ENCODE peak calls at places on chromosomes 13 and 19, in seven cellular contexts. One of them, this sample, is unnamed.

GRCh38 chr13:29508874-29509249 is 86.6 kb downstream of the SLC7A1 start:
- DNase-seq in T-helper 1 cell: no peak
- DNase-seq in aorta: no peak
- DNase-seq in iris pigment epithelial cell: no peak
- DNase-seq in NCI-H1105: no peak
- DNase-seq in activated naive CD4-positive, alpha-beta T cell: no peak
- DNase-seq in astrocyte of the spinal cord: no peak
- DNase-seq in this sample: no peak

GRCh38 chr19:35847911-35848310 is 4.4 kb downstream of the NPHS1 start:
- DNase-seq in T-helper 1 cell: no peak
- DNase-seq in aorta: no peak
- DNase-seq in iris pigment epithelial cell: no peak
- DNase-seq in NCI-H1105: no peak
- DNase-seq in activated naive CD4-positive, alpha-beta T cell: no peak
- DNase-seq in astrocyte of the spinal cord: no peak
- DNase-seq in this sample: no peak

GRCh38 chr19:1057185-1057857 is 9.6 kb upstream of the ARHGAP45 start:
- DNase-seq in T-helper 1 cell: no peak
- DNase-seq in aorta: no peak
- DNase-seq in iris pigment epithelial cell: peak
- DNase-seq in NCI-H1105: no peak
- DNase-seq in activated naive CD4-positive, alpha-beta T cell: no peak
- DNase-seq in astrocyte of the spinal cord: peak
- DNase-seq in this sample: peak

GRCh38 chr19:11264452-11265176 is 2.3 kb upstream of the DOCK6 start:
- DNase-seq in T-helper 1 cell: no peak
- DNase-seq in aorta: no peak
- DNase-seq in iris pigment epithelial cell: peak
- DNase-seq in NCI-H1105: no peak
- DNase-seq in activated naive CD4-positive, alpha-beta T cell: no peak
- DNase-seq in astrocyte of the spinal cord: no peak
- DNase-seq in this sample: peak

GRCh38 chr13:43766766-43767165 is 20.0 kb downstream of the ENOX1 start:
- DNase-seq in T-helper 1 cell: no peak
- DNase-seq in aorta: no peak
- DNase-seq in iris pigment epithelial cell: no peak
- DNase-seq in NCI-H1105: no peak
- DNase-seq in activated naive CD4-positive, alpha-beta T cell: no peak
- DNase-seq in astrocyte of the spinal cord: no peak
- DNase-seq in this sample: no peak

GRCh38 chr13:51921790-51922740 is 60.3 kb downstream of the CCDC70 start:
- DNase-seq in T-helper 1 cell: no peak
- DNase-seq in aorta: no peak
- DNase-seq in iris pigment epithelial cell: no peak
- DNase-seq in NCI-H1105: no peak
- DNase-seq in activated naive CD4-positive, alpha-beta T cell: no peak
- DNase-seq in astrocyte of the spinal cord: no peak
- DNase-seq in this sample: peak

GRCh38 chr19:6532244-6532999 is 1.6 kb downstream of the TNFSF9 start:
- DNase-seq in T-helper 1 cell: no peak
- DNase-seq in aorta: peak
- DNase-seq in iris pigment epithelial cell: no peak
- DNase-seq in NCI-H1105: no peak
- DNase-seq in activated naive CD4-positive, alpha-beta T cell: no peak
- DNase-seq in astrocyte of the spinal cord: no peak
- DNase-seq in this sample: no peak

GRCh38 chr19:38736036-38736412 is 8.2 kb downstream of the CAPN12 start:
- DNase-seq in T-helper 1 cell: peak
- DNase-seq in aorta: peak
- DNase-seq in iris pigment epithelial cell: no peak
- DNase-seq in NCI-H1105: no peak
- DNase-seq in activated naive CD4-positive, alpha-beta T cell: peak
- DNase-seq in astrocyte of the spinal cord: no peak
- DNase-seq in this sample: no peak

GRCh38 chr13:39811696-39812095 is 156.2 kb downstream of the COG6 start:
- DNase-seq in T-helper 1 cell: no peak
- DNase-seq in aorta: no peak
- DNase-seq in iris pigment epithelial cell: no peak
- DNase-seq in NCI-H1105: no peak
- DNase-seq in activated naive CD4-positive, alpha-beta T cell: no peak
- DNase-seq in astrocyte of the spinal cord: no peak
- DNase-seq in this sample: no peak

GRCh38 chr13:28071424-28071823 is 29.0 kb downstream of the FLT3 start:
- DNase-seq in T-helper 1 cell: no peak
- DNase-seq in aorta: no peak
- DNase-seq in iris pigment epithelial cell: no peak
- DNase-seq in NCI-H1105: no peak
- DNase-seq in activated naive CD4-positive, alpha-beta T cell: no peak
- DNase-seq in astrocyte of the spinal cord: no peak
- DNase-seq in this sample: no peak

GRCh38 chr13:113035209-113035800 is 66.3 kb downstream of the MCF2L start:
- DNase-seq in T-helper 1 cell: no peak
- DNase-seq in aorta: peak
- DNase-seq in iris pigment epithelial cell: no peak
- DNase-seq in NCI-H1105: no peak
- DNase-seq in activated naive CD4-positive, alpha-beta T cell: no peak
- DNase-seq in astrocyte of the spinal cord: no peak
- DNase-seq in this sample: no peak

GRCh38 chr13:99812611-99813010 is 159.0 kb downstream of the ZIC5 start:
- DNase-seq in T-helper 1 cell: no peak
- DNase-seq in aorta: no peak
- DNase-seq in iris pigment epithelial cell: peak
- DNase-seq in NCI-H1105: no peak
- DNase-seq in activated naive CD4-positive, alpha-beta T cell: no peak
- DNase-seq in astrocyte of the spinal cord: peak
- DNase-seq in this sample: peak

GRCh38 chr13:23433171-23434153 is at the start of gene SACS:
- DNase-seq in T-helper 1 cell: no peak
- DNase-seq in aorta: no peak
- DNase-seq in iris pigment epithelial cell: peak
- DNase-seq in NCI-H1105: peak
- DNase-seq in activated naive CD4-positive, alpha-beta T cell: no peak
- DNase-seq in astrocyte of the spinal cord: peak
- DNase-seq in this sample: peak

GRCh38 chr13:51881296-51881695 is 19.5 kb downstream of the CCDC70 start:
- DNase-seq in T-helper 1 cell: no peak
- DNase-seq in aorta: no peak
- DNase-seq in iris pigment epithelial cell: no peak
- DNase-seq in NCI-H1105: no peak
- DNase-seq in activated naive CD4-positive, alpha-beta T cell: no peak
- DNase-seq in astrocyte of the spinal cord: no peak
- DNase-seq in this sample: no peak

GRCh38 chr13:98484289-98485219 is 92.4 kb downstream of the STK24 start:
- DNase-seq in T-helper 1 cell: peak
- DNase-seq in aorta: peak
- DNase-seq in iris pigment epithelial cell: peak
- DNase-seq in NCI-H1105: peak
- DNase-seq in activated naive CD4-positive, alpha-beta T cell: no peak
- DNase-seq in astrocyte of the spinal cord: peak
- DNase-seq in this sample: peak

GRCh38 chr13:79973533-79973963 is 367.4 kb downstream of the SPRY2 start:
- DNase-seq in T-helper 1 cell: no peak
- DNase-seq in aorta: no peak
- DNase-seq in iris pigment epithelial cell: peak
- DNase-seq in NCI-H1105: no peak
- DNase-seq in activated naive CD4-positive, alpha-beta T cell: no peak
- DNase-seq in astrocyte of the spinal cord: no peak
- DNase-seq in this sample: no peak

GRCh38 chr13:42148538-42148937 is 100.1 kb downstream of the DGKH start:
- DNase-seq in T-helper 1 cell: no peak
- DNase-seq in aorta: no peak
- DNase-seq in iris pigment epithelial cell: no peak
- DNase-seq in NCI-H1105: no peak
- DNase-seq in activated naive CD4-positive, alpha-beta T cell: no peak
- DNase-seq in astrocyte of the spinal cord: no peak
- DNase-seq in this sample: no peak

GRCh38 chr19:34217952-34218817 is 36.2 kb upstream of the GARRE1 start:
- DNase-seq in T-helper 1 cell: peak
- DNase-seq in aorta: no peak
- DNase-seq in iris pigment epithelial cell: peak
- DNase-seq in NCI-H1105: peak
- DNase-seq in activated naive CD4-positive, alpha-beta T cell: peak
- DNase-seq in astrocyte of the spinal cord: peak
- DNase-seq in this sample: peak

GRCh38 chr13:26562538-26562890 is 5.0 kb downstream of the WASF3 start:
- DNase-seq in T-helper 1 cell: no peak
- DNase-seq in aorta: no peak
- DNase-seq in iris pigment epithelial cell: no peak
- DNase-seq in NCI-H1105: no peak
- DNase-seq in activated naive CD4-positive, alpha-beta T cell: no peak
- DNase-seq in astrocyte of the spinal cord: no peak
- DNase-seq in this sample: no peak

GRCh38 chr13:114226088-114226487 is 8.6 kb upstream of the CDC16 start:
- DNase-seq in T-helper 1 cell: no peak
- DNase-seq in aorta: no peak
- DNase-seq in iris pigment epithelial cell: no peak
- DNase-seq in NCI-H1105: no peak
- DNase-seq in activated naive CD4-positive, alpha-beta T cell: peak
- DNase-seq in astrocyte of the spinal cord: no peak
- DNase-seq in this sample: no peak

GRCh38 chr19:5832527-5833216 is 6.8 kb downstream of the FUT6 start:
- DNase-seq in T-helper 1 cell: no peak
- DNase-seq in aorta: no peak
- DNase-seq in iris pigment epithelial cell: no peak
- DNase-seq in NCI-H1105: no peak
- DNase-seq in activated naive CD4-positive, alpha-beta T cell: no peak
- DNase-seq in astrocyte of the spinal cord: no peak
- DNase-seq in this sample: no peak

GRCh38 chr13:45441633-45442032 is 23.1 kb upstream of the COG3 start:
- DNase-seq in T-helper 1 cell: no peak
- DNase-seq in aorta: no peak
- DNase-seq in iris pigment epithelial cell: peak
- DNase-seq in NCI-H1105: no peak
- DNase-seq in activated naive CD4-positive, alpha-beta T cell: no peak
- DNase-seq in astrocyte of the spinal cord: peak
- DNase-seq in this sample: peak